ENCODE peak calls at places on chromosome 2, in eight cellular contexts. R is HCT116, D is transverse colon, H is prostate gland, P is stomach, K is endothelial cell of umbilical vein, C is spleen, J is HepG2. S is an unnamed sample. For H3K4me1, the result is how much of the 10 kb centered on the place peaks cover.

GRCh38 chr2:231708773-231709635 is 679 bp downstream of the PTMA start:
- DNase-seq in R (no peak), D (peak), H (peak), P (peak), K (peak), C (peak), J (no peak), S (peak)

GRCh38 chr2:71926860-71927756 is 220.6 kb downstream of the CYP26B1 start:
- DNase-seq in R (no peak), D (no peak), H (no peak), P (no peak), K (no peak), C (peak), J (no peak), S (no peak)

GRCh38 chr2:16665746-16666452 is at the start of gene CYRIA:
- DNase-seq in R (no peak), D (peak), H (peak), P (peak), K (no peak), C (peak), J (no peak), S (peak)

GRCh38 chr2:47521666-47522285 is 118.8 kb downstream of the MSH2 start:
- DNase-seq in R (no peak), D (no peak), H (no peak), P (no peak), K (no peak), C (no peak), J (no peak), S (no peak)

GRCh38 chr2:189819297-189819704 is 35.1 kb downstream of the PMS1 start:
- DNase-seq in R (no peak), D (no peak), H (no peak), P (no peak), K (no peak), C (no peak), J (no peak), S (no peak)

GRCh38 chr2:31256611-31257382 is 22.8 kb downstream of the EHD3 start:
- DNase-seq in R (no peak), D (no peak), H (no peak), P (no peak), K (no peak), C (no peak), J (no peak), S (no peak)

GRCh38 chr2:101125374-101125773 is 25.8 kb downstream of the TBC1D8 start:
- DNase-seq in R (peak), D (no peak), H (no peak), P (no peak), K (no peak), C (no peak), J (peak), S (no peak)

GRCh38 chr2:61733563-61733962 is 120.3 kb downstream of the FAM161A start:
- DNase-seq in R (no peak), D (no peak), H (no peak), P (no peak), K (no peak), C (no peak), J (no peak), S (no peak)

GRCh38 chr2:70103531-70104061 is 16.3 kb downstream of the PCBP1 start:
- DNase-seq in R (no peak), D (no peak), H (no peak), P (no peak), K (no peak), C (no peak), J (no peak), S (no peak)

GRCh38 chr2:223725494-223725893 is 111.9 kb downstream of the AP1S3 start:
- DNase-seq in R (peak), D (peak), H (peak), P (peak), K (peak), C (peak), J (peak), S (peak)

GRCh38 chr2:74514368-74515270 is at the start of gene TLX2:
- DNase-seq in R (no peak), D (no peak), H (no peak), P (no peak), K (no peak), C (peak), J (no peak), S (peak)

GRCh38 chr2:201228912-201229290 is 31.4 kb upstream of the CASP8 start:
- DNase-seq in R (no peak), D (peak), H (no peak), P (no peak), K (no peak), C (no peak), J (no peak), S (no peak)

GRCh38 chr2:222701709-222702108 is 30.3 kb downstream of the MOGAT1 start:
- DNase-seq in R (no peak), D (no peak), H (no peak), P (no peak), K (no peak), C (no peak), J (no peak), S (no peak)

GRCh38 chr2:58448065-58448507 is 207.0 kb upstream of the FANCL start:
- DNase-seq in R (peak), D (peak), H (no peak), P (no peak), K (peak), C (no peak), J (peak), S (no peak)

GRCh38 chr2:192162392-192163042 is 32.2 kb downstream of the TMEFF2 start:
- DNase-seq in R (peak), D (peak), H (peak), P (peak), K (peak), C (no peak), J (peak), S (peak)

GRCh38 chr2:86237172-86237571 is 37.9 kb downstream of the MRPL35 start:
- DNase-seq in R (no peak), D (no peak), H (no peak), P (no peak), K (no peak), C (no peak), J (no peak), S (no peak)

GRCh38 chr2:46885376-46885775 is 30.2 kb downstream of the MCFD2 start:
- DNase-seq in R (no peak), D (no peak), H (no peak), P (no peak), K (no peak), C (no peak), J (no peak), S (no peak)

GRCh38 chr2:179561702-179562101 is 297.1 kb upstream of the SESTD1 start:
- DNase-seq in R (no peak), D (no peak), H (no peak), P (no peak), K (no peak), C (no peak), J (no peak), S (no peak)

GRCh38 chr2:234835738-234836137 is 116.1 kb upstream of the SH3BP4 start:
- DNase-seq in R (no peak), D (no peak), H (no peak), P (no peak), K (no peak), C (no peak), J (no peak), S (no peak)
- TF ChIP-seq POLR2AphosphoS5 in R (no peak), D (no peak), H (no peak), P (no peak), K (no peak), C (no peak), J (no peak), S (no peak)

GRCh38 chr2:127403460-127403859 is 14.8 kb upstream of the PROC start:
- DNase-seq in R (no peak), D (no peak), H (no peak), P (no peak), K (no peak), C (peak), J (no peak), S (no peak)
- H3K4me1 ChIP-seq in R (under half), D (under half), H (under half), P (under half), K (under half), C (under half), J (half or more), S (under half)

GRCh38 chr2:221554769-221555510 is 17.2 kb downstream of the EPHA4 start:
- DNase-seq in R (no peak), D (no peak), H (no peak), P (no peak), K (no peak), C (no peak), J (no peak), S (no peak)
- H3K4me3 ChIP-seq in R (no peak), D (no peak), H (no peak), P (no peak), K (no peak), C (no peak), J (no peak), S (no peak)

GRCh38 chr2:151391436-151391835 is 18.3 kb upstream of the RIF1 start:
- DNase-seq in R (no peak), D (no peak), H (no peak), P (no peak), K (no peak), C (no peak), J (no peak), S (no peak)

GRCh38 chr2:151394509-151394908 is 15.2 kb upstream of the RIF1 start:
- DNase-seq in R (no peak), D (no peak), H (no peak), P (no peak), K (no peak), C (no peak), J (no peak), S (no peak)

GRCh38 chr2:151401149-151401548 is 8.6 kb upstream of the RIF1 start:
- DNase-seq in R (no peak), D (no peak), H (no peak), P (no peak), K (no peak), C (no peak), J (no peak), S (no peak)

DNA sequence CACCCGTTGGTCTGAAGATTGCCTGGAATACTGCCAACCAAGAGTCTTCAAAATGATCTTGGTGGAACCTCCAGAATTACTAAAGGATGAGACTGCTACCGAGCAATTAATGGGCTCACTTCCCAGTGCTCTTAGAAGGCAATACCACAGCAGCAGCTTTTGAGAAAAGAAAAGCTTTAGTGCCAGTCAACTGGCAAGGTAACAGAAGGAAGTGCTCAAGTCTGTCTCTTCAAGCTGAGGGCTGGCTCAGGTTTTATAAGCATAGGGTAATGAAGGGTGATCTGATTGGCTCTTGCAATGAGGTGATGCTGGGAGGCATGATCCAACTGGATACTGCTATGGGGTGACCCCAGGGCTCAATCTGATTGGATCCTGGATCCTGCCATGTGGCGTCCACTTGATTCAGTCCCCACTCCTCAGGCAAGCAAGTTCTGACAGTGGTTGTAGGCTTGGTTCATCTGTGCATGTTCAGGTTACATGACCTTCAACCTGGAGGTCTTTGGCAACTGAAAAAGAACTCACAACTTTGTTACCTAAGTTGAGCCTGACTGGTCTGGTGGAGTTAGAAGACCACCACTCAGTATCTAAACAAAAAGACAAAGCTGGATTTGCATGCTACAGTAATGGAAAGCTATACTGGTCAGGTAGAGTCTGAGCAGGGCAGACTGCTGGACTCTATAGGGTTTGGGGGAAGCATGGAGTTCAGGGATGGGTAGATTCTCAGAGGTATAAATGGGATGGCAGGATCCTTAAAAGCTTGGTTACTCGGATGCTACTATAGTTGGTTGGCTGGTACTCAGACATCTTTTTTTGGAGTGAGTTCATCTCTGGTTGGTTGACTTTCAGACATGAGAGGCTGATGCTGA is 14.0 kb upstream of the RIF1 start:
- DNase-seq in R (no peak), D (no peak), H (no peak), P (no peak), K (no peak), C (no peak), J (no peak), S (no peak)
- TF ChIP-seq POLR2AphosphoS5 in R (no peak), D (no peak), H (no peak), P (no peak), K (no peak), C (no peak), J (no peak), S (no peak)

GRCh38 chr2:110095994-110096633 is 19.5 kb downstream of the MALL start:
- DNase-seq in R (no peak), D (no peak), H (no peak), P (no peak), K (no peak), C (no peak), J (no peak), S (no peak)

GRCh38 chr2:110097506-110098220 is 18.0 kb downstream of the MALL start:
- DNase-seq in R (no peak), D (peak), H (peak), P (no peak), K (no peak), C (no peak), J (no peak), S (peak)

GRCh38 chr2:110099471-110100225 is 16.0 kb downstream of the MALL start:
- DNase-seq in R (no peak), D (no peak), H (no peak), P (no peak), K (no peak), C (no peak), J (no peak), S (no peak)

GRCh38 chr2:110101280-110101844 is 14.3 kb downstream of the MALL start:
- DNase-seq in R (peak), D (peak), H (peak), P (peak), K (peak), C (peak), J (peak), S (peak)

GRCh38 chr2:110099036-110099420 is 16.6 kb downstream of the MALL start:
- DNase-seq in R (no peak), D (no peak), H (no peak), P (no peak), K (peak), C (no peak), J (no peak), S (peak)
- H3K4me1 ChIP-seq in R (half or more), D (under half), H (under half), P (under half), K (under half), C (under half), J (under half), S (half or more)

GRCh38 chr2:157442136-157442535 is 1.8 kb downstream of the CYTIP start:
- DNase-seq in R (no peak), D (no peak), H (no peak), P (no peak), K (no peak), C (no peak), J (no peak), S (no peak)

GRCh38 chr2:157444643-157445040 is 753 bp upstream of the CYTIP start:
- DNase-seq in R (no peak), D (no peak), H (no peak), P (no peak), K (no peak), C (peak), J (no peak), S (no peak)

GRCh38 chr2:157442636-157443035 is 1.3 kb downstream of the CYTIP start:
- DNase-seq in R (no peak), D (no peak), H (no peak), P (no peak), K (no peak), C (no peak), J (no peak), S (no peak)

GRCh38 chr2:157443795-157444642 is at the start of gene CYTIP:
- DNase-seq in R (no peak), D (peak), H (peak), P (peak), K (no peak), C (peak), J (no peak), S (no peak)

GRCh38 chr2:157443090-157443489 is 799 bp downstream of the CYTIP start:
- DNase-seq in R (no peak), D (no peak), H (no peak), P (no peak), K (no peak), C (no peak), J (no peak), S (no peak)
- H3K4me3 ChIP-seq in R (no peak), D (peak), H (no peak), P (peak), K (no peak), C (peak), J (no peak), S (peak)

GRCh38 chr2:205705511-205706397 is 23.5 kb downstream of the NRP2 start:
- DNase-seq in R (no peak), D (no peak), H (no peak), P (no peak), K (no peak), C (no peak), J (no peak), S (no peak)

GRCh38 chr2:205704101-205704741 is 21.9 kb downstream of the NRP2 start:
- DNase-seq in R (no peak), D (peak), H (no peak), P (peak), K (peak), C (no peak), J (peak), S (no peak)

GRCh38 chr2:205709319-205709718 is 27.0 kb downstream of the NRP2 start:
- DNase-seq in R (no peak), D (no peak), H (no peak), P (no peak), K (no peak), C (no peak), J (no peak), S (no peak)

GRCh38 chr2:205708231-205708631 is 25.9 kb downstream of the NRP2 start:
- DNase-seq in R (no peak), D (no peak), H (no peak), P (no peak), K (peak), C (no peak), J (no peak), S (no peak)

DNA sequence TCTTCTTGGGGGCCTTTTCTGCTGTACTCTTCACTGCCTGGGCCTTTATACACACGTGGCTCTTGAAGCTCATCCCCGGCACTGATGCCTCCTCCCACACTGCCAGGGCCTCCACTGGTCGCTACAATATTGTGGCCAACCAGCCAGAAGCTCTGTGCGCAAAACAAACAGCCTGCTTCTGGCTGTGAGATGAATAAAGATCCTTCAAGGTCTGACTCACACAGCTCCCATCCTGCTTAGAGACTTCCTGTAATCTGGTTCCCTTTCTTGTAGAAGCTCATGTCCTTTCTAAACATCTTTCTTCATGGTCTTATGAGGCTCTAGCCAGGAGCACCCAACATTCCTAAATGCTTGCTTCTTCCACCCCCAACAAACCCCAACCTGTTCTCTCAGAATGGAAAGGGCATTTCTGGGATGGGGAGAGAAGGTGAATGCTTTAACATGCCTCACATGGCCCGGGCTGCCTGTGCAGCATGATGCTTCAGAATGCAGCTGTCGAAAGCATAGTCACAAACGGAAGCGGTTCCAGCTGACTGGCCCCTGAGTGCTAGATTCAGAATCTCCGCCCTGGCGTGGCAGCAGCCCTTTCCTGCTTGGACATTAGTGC is 24.6 kb downstream of the NRP2 start:
- DNase-seq in R (no peak), D (peak), H (no peak), P (no peak), K (peak), C (peak), J (no peak), S (no peak)
- TF ChIP-seq POLR2AphosphoS5 in R (no peak), D (peak), H (peak), P (peak), K (peak), C (peak), J (no peak), S (peak)

GRCh38 chr2:197167608-197168287 is 142.8 kb downstream of the ANKRD44 start:
- DNase-seq in R (no peak), D (no peak), H (no peak), P (no peak), K (no peak), C (no peak), J (no peak), S (no peak)

GRCh38 chr2:197159681-197160211 is 150.8 kb downstream of the ANKRD44 start:
- DNase-seq in R (peak), D (no peak), H (no peak), P (no peak), K (peak), C (no peak), J (peak), S (no peak)

GRCh38 chr2:197165020-197165419 is 145.6 kb downstream of the ANKRD44 start:
- DNase-seq in R (no peak), D (no peak), H (no peak), P (no peak), K (no peak), C (no peak), J (no peak), S (no peak)

GRCh38 chr2:197161738-197162137 is 148.8 kb downstream of the ANKRD44 start:
- DNase-seq in R (no peak), D (no peak), H (no peak), P (no peak), K (no peak), C (no peak), J (no peak), S (no peak)

DNA sequence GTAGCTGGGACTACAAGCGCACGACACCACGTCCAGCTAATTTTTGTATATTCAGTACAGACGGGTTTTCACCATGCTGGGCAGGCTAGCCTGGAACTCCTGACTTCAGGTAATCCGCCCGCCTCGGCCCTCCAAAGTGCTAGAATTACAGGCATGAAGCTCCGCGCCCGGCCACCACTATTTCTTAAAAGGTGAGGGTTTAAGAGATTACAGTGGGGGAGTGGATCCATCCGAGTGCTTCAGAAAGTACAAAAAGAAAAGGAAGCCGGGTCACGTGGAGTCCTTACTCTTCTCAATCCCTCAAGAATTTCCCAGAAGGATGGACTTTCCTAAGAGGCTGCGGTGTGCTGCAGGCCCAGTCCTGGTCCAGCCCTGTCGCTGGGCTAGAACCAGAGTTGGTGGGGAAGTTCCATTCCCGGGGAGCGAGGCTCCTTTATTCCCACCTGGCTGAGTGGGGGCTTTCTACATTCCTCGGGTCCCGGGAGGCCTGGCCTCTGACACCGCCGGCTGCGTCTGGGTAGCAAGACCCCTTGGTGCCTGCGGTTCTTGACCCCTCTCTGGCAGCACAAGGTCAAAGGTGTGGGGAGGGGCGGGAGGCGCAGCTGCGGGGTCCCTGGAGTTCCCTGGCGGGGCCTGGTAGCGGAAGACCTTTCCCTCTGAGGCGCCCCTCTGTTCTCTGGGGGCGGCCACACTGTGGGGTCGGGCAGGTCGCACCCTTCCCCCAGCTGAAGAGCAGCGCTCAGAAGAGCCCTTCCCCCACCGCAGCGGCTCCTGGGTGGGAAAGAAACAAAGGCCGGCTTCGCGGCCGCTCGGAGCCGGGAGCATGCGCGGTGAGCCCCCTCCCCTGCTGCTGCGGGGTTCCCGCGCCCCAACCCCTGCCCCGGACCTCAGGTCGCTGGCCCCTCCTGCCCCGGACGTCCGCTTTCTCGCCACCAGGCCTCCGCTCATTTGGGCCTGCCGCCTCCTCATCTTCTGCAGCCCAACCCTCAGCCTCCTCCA is 146.5 kb downstream of the ANKRD44 start:
- DNase-seq in R (no peak), D (no peak), H (no peak), P (no peak), K (no peak), C (no peak), J (no peak), S (no peak)
- H3K4me1 ChIP-seq in R (under half), D (under half), H (under half), P (under half), K (under half), C (half or more), J (under half), S (under half)